ENCODE peak calls at places on chromosomes 11 and 22, in seven cellular contexts. Y is epithelial cell of esophagus, J is breast epithelium, Z is AG04450, A is AG08395, Q is T47D, O is KG1. I is an unnamed sample.

GRCh38 chr11:36132940-36133339 is 156.3 kb downstream of the COMMD9 start:
- DNase-seq in A (no peak), Q (no peak), J (no peak), Z (no peak), Y (no peak), O (no peak), I (no peak)

GRCh38 chr11:78651923-78652602 is 77.4 kb upstream of the NARS2 start:
- DNase-seq in Z (no peak), Y (no peak), J (peak), Q (no peak), O (no peak), A (no peak), I (no peak)

GRCh38 chr11:10429526-10429925 is 25.5 kb upstream of the AMPD3 start:
- DNase-seq in O (no peak), A (no peak), Y (no peak), Q (no peak), J (no peak), Z (no peak), I (no peak)

GRCh38 chr11:128690746-128691091 is 3.2 kb upstream of the FLI1 start:
- DNase-seq in J (no peak), Y (peak), Z (no peak), Q (no peak), O (no peak), A (no peak), I (no peak)

GRCh38 chr22:49502126-49502826 is 325.4 kb downstream of the BRD1 start:
- DNase-seq in O (no peak), A (no peak), J (no peak), Z (no peak), Y (no peak), Q (no peak), I (peak)

GRCh38 chr22:37618072-37618656 is 9.5 kb downstream of the GGA1 start:
- DNase-seq in J (no peak), A (no peak), O (no peak), Q (no peak), Z (no peak), Y (no peak), I (no peak)

GRCh38 chr11:2475151-2475918 is 30.5 kb downstream of the KCNQ1 start:
- DNase-seq in O (no peak), Y (no peak), Q (no peak), Z (no peak), A (no peak), J (no peak), I (no peak)

GRCh38 chr11:1125803-1126202 is 31.9 kb upstream of the MUC5AC start:
- DNase-seq in A (no peak), O (no peak), J (no peak), Z (no peak), Y (no peak), Q (no peak), I (no peak)

GRCh38 chr11:65329503-65329902 is 4.1 kb upstream of the DPF2 start:
- DNase-seq in Q (no peak), Y (no peak), A (no peak), Z (no peak), O (peak), J (no peak), I (no peak)

GRCh38 chr11:11444027-11444799 is 91.2 kb upstream of the CSNK2A3 start:
- DNase-seq in O (no peak), A (no peak), Y (peak), Z (no peak), J (no peak), Q (no peak), I (peak)

GRCh38 chr11:97832451-97832850 is 1188.3 kb upstream of the CNTN5 start:
- DNase-seq in Z (no peak), O (no peak), Q (no peak), Y (no peak), J (no peak), A (no peak), I (no peak)

GRCh38 chr11:17846852-17847453 is 112.4 kb downstream of the KCNC1 start:
- DNase-seq in J (no peak), Y (peak), Q (peak), Z (no peak), O (no peak), A (peak), I (peak)

GRCh38 chr11:77660947-77661346 is 23.4 kb upstream of the CLNS1A start:
- DNase-seq in J (no peak), O (no peak), A (no peak), Y (peak), Q (no peak), Z (no peak), I (no peak)

GRCh38 chr22:36671398-36671797 is 32.2 kb downstream of the CACNG2 start:
- DNase-seq in A (no peak), O (no peak), J (no peak), Q (no peak), Y (no peak), Z (no peak), I (no peak)

GRCh38 chr11:93567406-93567819 is 24.2 kb upstream of the SMCO4 start:
- DNase-seq in A (peak), Y (peak), Q (no peak), O (no peak), Z (no peak), J (peak), I (no peak)

GRCh38 chr22:49769691-49770315 is 57.9 kb downstream of the BRD1 start:
- DNase-seq in Z (no peak), O (no peak), A (no peak), Y (no peak), Q (no peak), J (no peak), I (no peak)

GRCh38 chr11:68574308-68574707 is 110.0 kb upstream of the GAL start:
- DNase-seq in Z (no peak), O (no peak), J (no peak), Q (no peak), A (peak), Y (peak), I (no peak)

GRCh38 chr11:36775157-36775556 is 177.1 kb upstream of the RAG2 start:
- DNase-seq in A (peak), J (no peak), Z (no peak), Q (no peak), Y (peak), O (no peak), I (no peak)

GRCh38 chr11:76807206-76807875 is 24.2 kb downstream of the TSKU start:
- DNase-seq in Y (peak), O (peak), J (peak), Q (no peak), Z (no peak), A (peak), I (peak)

GRCh38 chr11:31303644-31304043 is 65.9 kb downstream of the DCDC1 start:
- DNase-seq in Q (no peak), J (no peak), Z (no peak), O (no peak), Y (no peak), A (no peak), I (no peak)

GRCh38 chr22:44887941-44888366 is 121.9 kb downstream of the PHF21B start:
- DNase-seq in J (no peak), A (no peak), Z (no peak), Q (no peak), Y (no peak), O (no peak), I (no peak)

GRCh38 chr11:2515401-2516275 is 70.8 kb downstream of the KCNQ1 start:
- DNase-seq in Q (no peak), Y (no peak), Z (no peak), O (no peak), A (no peak), J (peak), I (no peak)

GRCh38 chr22:46504586-46504985 is 32.8 kb downstream of the CELSR1 start:
- DNase-seq in Y (no peak), Z (no peak), Q (no peak), A (no peak), O (no peak), J (no peak), I (no peak)

GRCh38 chr11:2647167-2647566 is 52.6 kb downstream of the KCNQ1OT1 start:
- DNase-seq in Z (no peak), O (no peak), Q (no peak), A (no peak), Y (no peak), J (no peak), I (no peak)

GRCh38 chr22:17962168-17962567 is 62.2 kb downstream of the MICAL3 start:
- DNase-seq in Y (no peak), J (no peak), A (no peak), Z (no peak), Q (no peak), O (no peak), I (no peak)

GRCh38 chr11:47551086-47551485 is 1.8 kb downstream of the CELF1 start:
- DNase-seq in Q (no peak), Y (peak), A (no peak), O (peak), Z (no peak), J (no peak), I (no peak)